ENCODE peak calls at places on chromosomes 2 and 18, in eight cellular contexts. X is SK-N-SH, W is HepG2, V is stomach, P is GM12878, L is A549, C is transverse colon, S is sigmoid colon. I is an unnamed sample.

GRCh38 chr18:9690418-9691178 is 17.5 kb upstream of the RAB31 start:
- DNase-seq in X (no peak), W (no peak), V (no peak), P (no peak), L (no peak), C (no peak), S (no peak), I (no peak)

GRCh38 chr2:118502106-118502505 is 345.3 kb downstream of the EN1 start:
- DNase-seq in X (no peak), W (no peak), V (no peak), P (no peak), L (no peak), C (no peak), S (no peak), I (peak; percentile 55)

GRCh38 chr18:52200406-52200805 is 139.6 kb upstream of the DCC start:
- DNase-seq in X (no peak), W (no peak), V (no peak), P (no peak), L (no peak), C (no peak), S (no peak), I (no peak)

GRCh38 chr2:144015036-144015435 is 504.9 kb downstream of the ZEB2 start:
- DNase-seq in X (no peak), W (no peak), V (no peak), P (no peak), L (no peak), C (no peak), S (no peak), I (no peak)

GRCh38 chr18:44130365-44130942 is 550.2 kb upstream of the SETBP1 start:
- DNase-seq in X (peak; percentile 59), W (peak; percentile 10), V (no peak), P (no peak), L (peak; percentile 14), C (peak; percentile 10), S (no peak), I (no peak)

GRCh38 chr18:38330573-38330972 is 765.0 kb upstream of the CELF4 start:
- DNase-seq in X (no peak), W (no peak), V (no peak), P (no peak), L (no peak), C (no peak), S (no peak), I (no peak)

GRCh38 chr2:37656512-37657423 is 14.7 kb downstream of the CDC42EP3 start:
- DNase-seq in X (no peak), W (no peak), V (no peak), P (no peak), L (no peak), C (no peak), S (no peak), I (no peak)

GRCh38 chr2:24885221-24886113 is 34.6 kb downstream of the ADCY3 start:
- DNase-seq in X (no peak), W (no peak), V (no peak), P (no peak), L (no peak), C (no peak), S (no peak), I (no peak)

GRCh38 chr2:145380436-145381017 is 860.6 kb upstream of the ZEB2 start:
- DNase-seq in X (no peak), W (no peak), V (no peak), P (no peak), L (peak; percentile 58), C (no peak), S (no peak), I (no peak)

GRCh38 chr2:103875111-103875510 is 978.8 kb upstream of the POU3F3 start:
- DNase-seq in X (no peak), W (no peak), V (no peak), P (no peak), L (no peak), C (no peak), S (no peak), I (no peak)

GRCh38 chr2:148298201-148298600 is 277.3 kb downstream of the MBD5 start:
- DNase-seq in X (no peak), W (no peak), V (no peak), P (no peak), L (no peak), C (no peak), S (no peak), I (no peak)

GRCh38 chr2:124996406-124996805 is 971.3 kb downstream of the CNTNAP5 start:
- DNase-seq in X (no peak), W (no peak), V (no peak), P (no peak), L (no peak), C (no peak), S (no peak), I (no peak)

GRCh38 chr2:48531141-48531648 is 1.2 kb downstream of the STON1 start:
- DNase-seq in X (peak; percentile 66), W (peak; percentile 32), V (no peak), P (no peak), L (no peak), C (no peak), S (peak; percentile 80), I (no peak)

GRCh38 chr2:231568098-231568784 is 24.4 kb upstream of the TEX44 start:
- DNase-seq in X (no peak), W (no peak), V (no peak), P (no peak), L (no peak), C (no peak), S (no peak), I (no peak)

GRCh38 chr2:40281021-40281940 is 170.6 kb downstream of the SLC8A1 start:
- DNase-seq in X (no peak), W (no peak), V (no peak), P (peak; percentile 19), L (no peak), C (no peak), S (peak; percentile 76), I (no peak)

GRCh38 chr2:150911766-150912280 is 349.8 kb downstream of the RBM43 start:
- DNase-seq in X (no peak), W (peak; percentile 24), V (peak; percentile 27), P (no peak), L (peak; percentile 70), C (peak; percentile 34), S (peak; percentile 90), I (no peak)

GRCh38 chr2:37971971-37972370 is 46.9 kb downstream of the RMDN2 start:
- DNase-seq in X (no peak), W (no peak), V (no peak), P (no peak), L (no peak), C (no peak), S (no peak), I (no peak)

DNA sequence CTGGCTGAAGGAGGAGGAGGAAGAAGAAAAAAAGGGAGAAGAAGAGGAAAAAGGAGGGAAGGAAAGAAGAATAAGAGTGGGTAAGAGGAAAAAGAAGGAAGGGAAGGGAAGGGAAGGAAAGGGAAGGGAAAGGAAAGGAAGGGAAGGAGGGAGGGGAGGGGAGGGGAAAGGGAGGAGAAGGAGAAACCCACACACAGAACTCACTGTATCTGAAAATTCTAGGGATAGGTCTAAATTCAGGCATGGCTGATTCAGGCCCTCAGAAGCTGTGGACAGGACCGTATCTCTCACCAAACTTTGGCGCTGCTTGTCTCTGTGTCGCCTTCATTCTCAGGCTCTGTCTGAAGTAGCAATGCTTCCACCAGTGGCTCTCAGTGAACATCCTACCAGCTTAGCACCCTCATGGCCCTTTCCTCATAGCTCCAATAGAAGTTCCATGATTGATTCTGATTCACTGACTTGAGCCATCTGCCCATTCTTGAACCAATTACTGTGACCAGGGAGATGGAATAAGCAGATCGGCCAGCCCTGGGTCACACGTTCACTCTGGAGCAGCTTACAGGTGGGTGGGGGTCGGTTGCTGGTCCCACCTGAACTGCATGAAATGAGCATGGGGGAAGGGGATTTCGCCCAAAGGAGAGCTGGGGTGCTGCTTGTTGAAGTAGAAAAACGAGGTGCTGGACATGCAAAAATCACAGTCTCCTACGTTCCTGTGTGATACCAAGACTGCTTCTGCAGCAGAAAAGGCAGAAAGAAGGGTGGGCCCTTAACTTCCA is 59.7 kb downstream of the TTC32 start:
- DNase-seq in X (no peak), W (no peak), V (no peak), P (no peak), L (no peak), C (no peak), S (no peak), I (peak; percentile 78)
- TF ChIP-seq EP300 in X (no peak), W (no peak), V (no peak), P (no peak), L (no peak), C (no peak), S (no peak), I (no peak)

GRCh38 chr18:75247601-75248421 is 37.2 kb downstream of the TSHZ1 start:
- DNase-seq in X (no peak), W (peak; percentile 6), V (no peak), P (no peak), L (peak; percentile 7), C (no peak), S (no peak), I (no peak)
- TF ChIP-seq EP300 in X (no peak), W (no peak), V (no peak), P (no peak), L (no peak), C (no peak), S (no peak), I (no peak)

GRCh38 chr2:229090231-229090630 is 180.9 kb downstream of the PID1 start:
- DNase-seq in X (no peak), W (no peak), V (no peak), P (no peak), L (no peak), C (peak; percentile 14), S (no peak), I (no peak)
- TF ChIP-seq EP300 in X (no peak), W (no peak), V (no peak), P (no peak), L (no peak), C (no peak), S (no peak), I (no peak)

GRCh38 chr2:555164-555922 is 121.9 kb downstream of the TMEM18 start:
- DNase-seq in X (peak; percentile 44), W (no peak), V (peak; percentile 43), P (no peak), L (no peak), C (no peak), S (no peak), I (peak; percentile 80)

GRCh38 chr2:557635-558301 is 119.4 kb downstream of the TMEM18 start:
- DNase-seq in X (peak; percentile 25), W (no peak), V (no peak), P (no peak), L (no peak), C (no peak), S (no peak), I (peak; percentile 80)

GRCh38 chr2:556494-556893 is 120.7 kb downstream of the TMEM18 start:
- DNase-seq in X (peak; percentile 19), W (no peak), V (no peak), P (no peak), L (no peak), C (no peak), S (no peak), I (peak; percentile 86)

GRCh38 chr2:551621-552020 is 125.6 kb downstream of the TMEM18 start:
- DNase-seq in X (peak; percentile 32), W (no peak), V (no peak), P (no peak), L (no peak), C (no peak), S (no peak), I (peak; percentile 89)

DNA sequence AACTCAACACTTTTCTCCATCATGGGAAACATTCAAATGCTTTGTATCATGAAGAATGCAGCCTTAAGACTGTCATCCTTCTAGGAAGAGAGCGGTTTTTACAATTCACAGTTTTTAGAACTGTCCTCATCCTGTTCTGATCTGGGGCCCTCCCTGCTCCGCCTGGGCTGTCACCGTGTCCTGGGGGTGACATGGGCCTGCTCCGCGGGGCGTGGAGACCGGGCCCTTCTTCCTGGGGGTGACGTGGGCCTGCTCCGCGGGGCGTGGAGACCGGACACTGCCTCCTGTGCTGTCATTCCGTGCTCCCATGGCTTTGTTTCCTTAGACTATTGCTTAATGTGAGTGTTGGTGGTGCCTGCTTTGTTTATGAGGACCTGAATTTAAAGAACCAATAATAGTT is 122.8 kb downstream of the TMEM18 start:
- DNase-seq in X (peak; percentile 34), W (no peak), V (no peak), P (no peak), L (no peak), C (no peak), S (no peak), I (no peak)
- TF ChIP-seq EP300 in X (no peak), W (no peak), V (no peak), P (no peak), L (no peak), C (no peak), S (no peak), I (no peak)

I was measured in esophagus muscularis mucosa.